ENCODE peak calls at places on chromosomes 1 and 21, in five cellular contexts. T is H54, J is activated gamma-delta T cell treated with Interleukin-2 at 50 U/mL for 16 hours, P is cardiac muscle cell, O is fibroblast of mammary gland. F is an unnamed sample.

GRCh38 chr1:185239861-185240260 is 77.2 kb downstream of the IVNS1ABP start:
- DNase-seq in P (no peak), O (no peak), T (no peak), J (no peak), F (no peak)

GRCh38 chr21:43300496-43301423 is 126.2 kb downstream of the SIK1 start:
- DNase-seq in P (no peak), J (no peak), T (no peak), O (peak; percentile 33), F (peak; percentile 63)

GRCh38 chr1:25522240-25522639 is 21.2 kb upstream of the LDLRAP1 start:
- DNase-seq in J (no peak), O (peak; percentile 8), P (no peak), T (no peak), F (no peak)

GRCh38 chr21:15894596-15894995 is 164.8 kb downstream of the USP25 start:
- DNase-seq in O (peak; percentile 51), T (no peak), J (no peak), P (no peak), F (no peak)

GRCh38 chr1:177802304-177802703 is 167.6 kb downstream of the SEC16B start:
- DNase-seq in O (no peak), P (no peak), J (no peak), T (no peak), F (no peak)

GRCh38 chr1:41434748-41435449 is 49.6 kb downstream of the EDN2 start:
- DNase-seq in T (no peak), J (no peak), P (no peak), O (no peak), F (no peak)

GRCh38 chr1:209611771-209612570 is 28.5 kb downstream of the CAMK1G start:
- DNase-seq in O (no peak), J (no peak), P (no peak), T (no peak), F (no peak)

GRCh38 chr1:32066489-32066873 is 6.3 kb upstream of the TMEM39B start:
- DNase-seq in T (no peak), O (peak; percentile 82), P (no peak), J (no peak), F (peak; percentile 22)

GRCh38 chr1:67645495-67646144 is 39.4 kb upstream of the GADD45A start:
- DNase-seq in T (no peak), J (no peak), O (peak; percentile 91), P (no peak), F (peak; percentile 74)

GRCh38 chr1:64361974-64362373 is 108.0 kb upstream of the CACHD1 start:
- DNase-seq in P (no peak), O (no peak), J (no peak), T (no peak), F (no peak)

GRCh38 chr1:240337795-240338194 is 246.1 kb downstream of the FMN2 start:
- DNase-seq in O (peak; percentile 97), P (peak; percentile 62), T (no peak), J (no peak), F (no peak)

GRCh38 chr1:222994506-222995229 is 148.4 kb downstream of the TLR5 start:
- DNase-seq in P (no peak), J (no peak), O (peak; percentile 78), T (no peak), F (no peak)

F was measured in left ventricle myocardium inferior.